ENCODE peak calls at places on chromosomes 6 and 20, in eight cellular contexts. C, G, Z, Q, F, V, P and S are unnamed samples.

GRCh38 chr6:13159295-13159694 is 169.0 kb downstream of the TBC1D7 start:
- DNase-seq in C (no peak), G (no peak), Z (no peak), Q (no peak), F (no peak), V (no peak), P (no peak), S (no peak)

GRCh38 chr6:87154641-87155271 is 609 bp upstream of the ZNF292 start:
- DNase-seq in C (peak), G (no peak), Z (no peak), Q (no peak), F (no peak), V (peak), P (peak), S (no peak)

GRCh38 chr20:962223-962622 is 39.9 kb downstream of the RSPO4 start:
- DNase-seq in C (no peak), G (no peak), Z (no peak), Q (no peak), F (no peak), V (no peak), P (no peak), S (no peak)

GRCh38 chr6:129454482-129454881 is 255.5 kb downstream of the ARHGAP18 start:
- DNase-seq in C (no peak), G (no peak), Z (no peak), Q (no peak), F (no peak), V (no peak), P (no peak), S (no peak)

GRCh38 chr20:9835302-9835701 is 3.6 kb downstream of the PAK5 start:
- DNase-seq in C (no peak), G (no peak), Z (no peak), Q (no peak), F (no peak), V (no peak), P (no peak), S (no peak)

GRCh38 chr6:167722634-167723309 is 103.9 kb upstream of the AFDN start:
- DNase-seq in C (no peak), G (peak), Z (no peak), Q (no peak), F (peak), V (no peak), P (no peak), S (peak)

GRCh38 chr6:16153451-16153850 is 24.6 kb downstream of the MYLIP start:
- DNase-seq in C (no peak), G (no peak), Z (no peak), Q (no peak), F (no peak), V (no peak), P (no peak), S (no peak)

GRCh38 chr20:41508335-41508734 is 109.8 kb downstream of the CHD6 start:
- DNase-seq in C (no peak), G (no peak), Z (no peak), Q (no peak), F (no peak), V (no peak), P (no peak), S (no peak)

GRCh38 chr6:157273756-157274088 is 49.6 kb downstream of the TMEM242 start:
- DNase-seq in C (no peak), G (peak), Z (peak), Q (no peak), F (peak), V (no peak), P (no peak), S (no peak)

GRCh38 chr6:158666637-158667359 is 16.9 kb downstream of the SYTL3 start:
- DNase-seq in C (no peak), G (peak), Z (no peak), Q (no peak), F (peak), V (peak), P (no peak), S (peak)

GRCh38 chr20:38706482-38706881 is 17.8 kb upstream of the SLC32A1 start:
- DNase-seq in C (no peak), G (peak), Z (no peak), Q (no peak), F (no peak), V (no peak), P (no peak), S (no peak)

GRCh38 chr6:112437053-112437452 is 89.9 kb downstream of the RFPL4B start:
- DNase-seq in C (no peak), G (no peak), Z (no peak), Q (no peak), F (no peak), V (no peak), P (no peak), S (no peak)

GRCh38 chr6:87539554-87539953 is 50.2 kb downstream of the RARS2 start:
- DNase-seq in C (no peak), G (no peak), Z (no peak), Q (no peak), F (no peak), V (no peak), P (no peak), S (no peak)

GRCh38 chr6:142537612-142538478 is 236.0 kb downstream of the ADGRG6 start:
- DNase-seq in C (no peak), G (peak), Z (no peak), Q (no peak), F (no peak), V (no peak), P (no peak), S (no peak)

GRCh38 chr6:145275019-145275418 is 460.3 kb downstream of the EPM2A start:
- DNase-seq in C (no peak), G (no peak), Z (no peak), Q (no peak), F (no peak), V (no peak), P (no peak), S (no peak)

GRCh38 chr6:56570434-56571359 is 72.0 kb downstream of the DST start:
- DNase-seq in C (no peak), G (no peak), Z (no peak), Q (no peak), F (no peak), V (no peak), P (peak), S (no peak)

GRCh38 chr20:47620808-47621805 is 119.4 kb downstream of the NCOA3 start:
- DNase-seq in C (no peak), G (no peak), Z (no peak), Q (no peak), F (no peak), V (peak), P (peak), S (no peak)

GRCh38 chr6:1757133-1757532 is 147.4 kb downstream of the FOXC1 start:
- DNase-seq in C (no peak), G (no peak), Z (no peak), Q (no peak), F (no peak), V (no peak), P (no peak), S (no peak)

GRCh38 chr6:44176935-44177509 is 18.4 kb downstream of the CAPN11 start:
- DNase-seq in C (no peak), G (no peak), Z (no peak), Q (no peak), F (peak), V (no peak), P (no peak), S (no peak)

GRCh38 chr6:133890941-133891813 is 2.3 kb downstream of the TCF21 start:
- DNase-seq in C (no peak), G (peak), Z (peak), Q (no peak), F (no peak), V (no peak), P (peak), S (no peak)

GRCh38 chr6:80104520-80104919 is 2.0 kb upstream of the BCKDHB start:
- DNase-seq in C (no peak), G (no peak), Z (no peak), Q (no peak), F (no peak), V (no peak), P (no peak), S (no peak)

GRCh38 chr6:129624488-129624887 is 85.5 kb downstream of the ARHGAP18 start:
- DNase-seq in C (no peak), G (no peak), Z (no peak), Q (no peak), F (no peak), V (no peak), P (no peak), S (no peak)

GRCh38 chr6:66662196-66662595 is 955.2 kb upstream of the EYS start:
- DNase-seq in C (no peak), G (no peak), Z (no peak), Q (no peak), F (no peak), V (no peak), P (peak), S (no peak)

GRCh38 chr6:117795234-117795633 is 111.8 kb upstream of the SLC35F1 start:
- DNase-seq in C (no peak), G (no peak), Z (no peak), Q (no peak), F (no peak), V (no peak), P (no peak), S (no peak)

GRCh38 chr20:46040902-46041535 is 12.0 kb downstream of the SLC12A5 start:
- DNase-seq in C (no peak), G (peak), Z (peak), Q (no peak), F (peak), V (no peak), P (peak), S (no peak)

GRCh38 chr6:118320652-118321051 is 227.4 kb upstream of the PLN start:
- DNase-seq in C (no peak), G (no peak), Z (no peak), Q (no peak), F (no peak), V (no peak), P (no peak), S (no peak)

GRCh38 chr6:119172813-119173212 is 94.3 kb upstream of the FAM184A start:
- DNase-seq in C (no peak), G (no peak), Z (no peak), Q (no peak), F (no peak), V (no peak), P (peak), S (no peak)

GRCh38 chr6:166587631-166588413 is 1.3 kb upstream of the RAMACL start:
- DNase-seq in C (no peak), G (peak), Z (no peak), Q (no peak), F (peak), V (no peak), P (no peak), S (no peak)

GRCh38 chr20:1734269-1734858 is 76.8 kb upstream of the SIRPG start:
- DNase-seq in C (no peak), G (no peak), Z (no peak), Q (no peak), F (no peak), V (no peak), P (no peak), S (no peak)

GRCh38 chr6:30885481-30885998 is 1.2 kb downstream of the DDR1 start:
- DNase-seq in C (no peak), G (no peak), Z (no peak), Q (no peak), F (no peak), V (no peak), P (peak), S (no peak)